ENCODE peak calls at places on chromosomes 4 and X, in ten cellular contexts. Y is CD8-positive, alpha-beta T cell; F is A549; D is Calu3; M is GM12865; X is left ventricle myocardium inferior; W is uterus; E is HFFc6; H is esophagus squamous epithelium; G is foreskin fibroblast. N is an unnamed sample.

GRCh38 chr4:112147697-112148096 is 2.4 kb downstream of the FAM241A start:
- DNase-seq in Y (no peak), F (no peak), D (no peak), M (no peak), X (peak), W (no peak), E (no peak), H (no peak), G (peak), N (no peak)

GRCh38 chr4:24425868-24426267 is 158.5 kb downstream of the DHX15 start:
- DNase-seq in Y (no peak), F (no peak), D (no peak), M (no peak), X (no peak), W (no peak), E (no peak), H (no peak), G (no peak), N (no peak)

GRCh38 chr4:163707873-163708272 is 213.4 kb downstream of the TMA16 start:
- DNase-seq in Y (no peak), F (no peak), D (no peak), M (no peak), X (no peak), W (no peak), E (no peak), H (no peak), G (no peak), N (no peak)

GRCh38 chr4:16226816-16227461 is 668 bp upstream of the TAPT1 start:
- DNase-seq in Y (peak), F (no peak), D (peak), M (peak), X (peak), W (peak), E (no peak), H (no peak), G (peak), N (peak)

GRCh38 chr4:39243462-39243861 is 61.1 kb downstream of the WDR19 start:
- DNase-seq in Y (no peak), F (no peak), D (no peak), M (no peak), X (no peak), W (no peak), E (no peak), H (no peak), G (no peak), N (no peak)

GRCh38 chr4:102268355-102268754 is 76.9 kb downstream of the SLC39A8 start:
- DNase-seq in Y (no peak), F (no peak), D (no peak), M (no peak), X (no peak), W (no peak), E (no peak), H (no peak), G (no peak), N (no peak)

GRCh38 chr4:14180983-14181601 is 553.6 kb upstream of the BOD1L1 start:
- DNase-seq in Y (no peak), F (peak), D (peak), M (no peak), X (no peak), W (no peak), E (no peak), H (no peak), G (peak), N (no peak)

GRCh38 chr4:168840988-168841681 is 168.9 kb downstream of the CBR4 start:
- DNase-seq in Y (no peak), F (no peak), D (no peak), M (no peak), X (peak), W (no peak), E (no peak), H (no peak), G (no peak), N (no peak)

DNA sequence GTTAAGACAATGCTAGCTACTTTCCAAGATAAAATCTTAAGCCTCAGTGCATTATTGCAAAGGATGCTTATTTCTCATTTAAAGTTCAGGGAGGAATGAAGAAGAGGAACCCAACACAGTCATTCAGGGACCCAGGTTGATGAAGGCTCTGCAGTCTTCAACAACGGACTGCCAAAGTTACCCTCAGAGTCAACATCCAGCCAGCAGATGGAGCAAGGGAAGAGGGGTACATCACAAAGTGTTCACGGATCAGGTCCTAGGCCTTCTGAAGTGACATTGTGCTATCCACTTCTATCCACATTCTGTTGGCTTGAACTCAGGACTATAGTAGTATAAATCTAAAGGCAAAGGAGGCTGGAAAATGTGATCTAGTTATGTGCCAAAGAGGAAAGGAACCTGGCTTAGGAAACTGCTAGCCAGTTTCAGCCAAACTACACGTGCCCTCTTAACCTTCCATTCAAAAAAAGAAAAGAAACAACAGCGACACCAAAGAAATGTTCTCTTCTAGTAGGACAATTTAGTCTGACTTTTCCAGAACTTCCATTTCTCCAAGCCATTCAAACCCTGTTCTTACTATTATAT is 28.8 kb downstream of the NKX6-1 start:
- DNase-seq in Y (no peak), F (no peak), D (peak), M (peak), X (no peak), W (no peak), E (no peak), H (no peak), G (no peak), N (no peak)
- TF ChIP-seq CTCF in Y (no peak), F (no peak), D (no peak), M (peak), X (no peak), W (no peak), E (peak), H (no peak), G (peak), N (no peak)

GRCh38 chrX:7147978-7148824 is at the start of gene PUDP:
- DNase-seq in Y (peak), F (peak), D (peak), M (peak), X (peak), W (peak), E (peak), H (peak), G (peak), N (peak)
- TF ChIP-seq CTCF in Y (no peak), F (no peak), D (no peak), M (no peak), X (peak), W (peak), E (peak), H (peak), G (no peak), N (no peak)

DNA sequence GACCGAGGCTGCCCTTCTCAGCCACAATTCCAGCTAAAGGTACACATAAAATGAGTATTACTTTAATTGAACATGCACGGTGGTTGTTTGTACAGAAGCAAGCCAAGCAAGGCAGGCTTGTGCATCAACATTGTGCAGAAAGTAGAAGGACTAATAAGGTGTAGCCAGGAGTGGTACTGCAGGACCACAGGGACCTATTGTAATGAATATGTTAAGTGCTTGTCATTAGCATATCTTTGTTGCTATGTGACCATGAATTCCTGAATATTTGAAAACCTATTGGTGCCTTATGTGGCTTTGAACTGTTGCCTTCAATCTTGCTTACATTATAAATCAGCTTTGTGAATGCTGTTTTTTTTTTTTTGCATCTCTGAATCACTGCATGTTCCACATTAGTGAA is 147.9 kb downstream of the STK32B start:
- DNase-seq in Y (no peak), F (no peak), D (no peak), M (no peak), X (no peak), W (no peak), E (no peak), H (no peak), G (no peak), N (no peak)
- TF ChIP-seq CTCF in Y (no peak), F (no peak), D (no peak), M (no peak), X (no peak), W (no peak), E (no peak), H (no peak), G (no peak), N (no peak)

GRCh38 chr4:145884775-145885174 is 53.8 kb downstream of the ZNF827 start:
- DNase-seq in Y (no peak), F (no peak), D (no peak), M (no peak), X (no peak), W (no peak), E (no peak), H (no peak), G (no peak), N (no peak)

GRCh38 chr4:145888393-145888792 is 50.2 kb downstream of the ZNF827 start:
- DNase-seq in Y (no peak), F (no peak), D (no peak), M (no peak), X (no peak), W (no peak), E (no peak), H (no peak), G (no peak), N (no peak)

GRCh38 chr4:145886871-145887240 is 51.8 kb downstream of the ZNF827 start:
- DNase-seq in Y (no peak), F (no peak), D (no peak), M (no peak), X (no peak), W (peak), E (no peak), H (no peak), G (no peak), N (no peak)

GRCh38 chr4:145885666-145886065 is 53.0 kb downstream of the ZNF827 start:
- DNase-seq in Y (no peak), F (no peak), D (no peak), M (no peak), X (no peak), W (no peak), E (no peak), H (no peak), G (no peak), N (no peak)

DNA sequence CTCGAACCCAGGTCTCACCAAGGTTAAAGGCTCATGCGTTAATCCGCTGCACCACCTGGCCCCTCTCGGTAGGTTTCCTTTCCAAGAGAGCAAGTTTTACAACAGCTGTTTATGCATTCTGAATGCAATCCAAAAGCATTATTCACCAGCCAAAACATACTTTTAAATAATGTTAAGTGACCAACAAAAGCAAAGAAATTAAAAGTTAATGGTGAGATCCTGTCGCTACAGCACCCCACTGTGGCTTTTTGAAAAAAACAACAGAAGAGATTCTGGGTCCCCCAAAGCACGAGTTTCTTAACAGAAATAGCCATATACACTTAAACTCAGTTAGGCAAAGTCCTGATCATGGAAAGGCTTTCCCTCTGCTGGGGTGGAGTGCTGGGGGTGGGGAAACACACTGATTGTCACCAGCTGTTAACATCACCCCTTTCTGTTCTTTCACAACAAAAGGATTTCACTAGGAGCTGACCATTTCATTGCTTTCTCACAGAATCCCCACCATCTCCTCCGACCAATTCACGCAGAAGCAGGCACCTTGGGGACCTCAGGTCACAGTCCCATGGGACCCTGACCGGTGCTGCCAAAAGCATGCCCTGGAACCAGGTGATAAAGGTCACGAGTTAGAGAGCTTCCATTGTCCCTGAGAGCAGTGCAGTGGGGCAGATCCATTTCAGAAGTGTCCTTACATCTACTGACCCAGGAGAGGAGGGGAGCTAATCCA is 51.2 kb downstream of the ZNF827 start:
- DNase-seq in Y (no peak), F (no peak), D (no peak), M (peak), X (no peak), W (peak), E (peak), H (no peak), G (peak), N (no peak)
- TF ChIP-seq CTCF in Y (no peak), F (no peak), D (no peak), M (no peak), X (peak), W (peak), E (peak), H (no peak), G (peak), N (no peak)

DNA sequence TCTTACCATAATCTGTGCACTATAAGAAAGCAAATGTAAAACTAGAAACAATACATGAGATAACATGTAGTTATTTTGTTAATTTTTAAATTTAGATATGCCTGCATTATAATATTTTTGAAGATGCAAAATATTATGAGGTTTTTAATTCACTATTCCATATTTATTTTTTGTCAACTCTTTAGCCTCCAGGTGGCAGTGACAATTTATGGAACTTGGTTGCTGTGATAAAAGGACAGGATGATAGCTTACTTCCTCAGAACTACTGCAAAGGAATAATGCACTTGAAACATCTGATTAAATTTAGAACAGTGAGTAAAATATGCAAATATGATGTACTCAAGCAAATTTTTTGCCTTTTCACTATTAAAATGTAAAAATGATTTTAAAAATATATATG is 45.1 kb downstream of the SPATA4 start:
- DNase-seq in Y (no peak), F (no peak), D (no peak), M (peak), X (no peak), W (no peak), E (peak), H (no peak), G (peak), N (no peak)
- TF ChIP-seq CTCF in Y (peak), F (peak), D (no peak), M (no peak), X (peak), W (peak), E (peak), H (peak), G (peak), N (no peak)

GRCh38 chr4:79284893-79285292 is 41.0 kb downstream of the NAA11 start:
- DNase-seq in Y (no peak), F (no peak), D (no peak), M (no peak), X (no peak), W (no peak), E (no peak), H (no peak), G (no peak), N (no peak)
- TF ChIP-seq CTCF in Y (no peak), F (no peak), D (no peak), M (no peak), X (no peak), W (no peak), E (no peak), H (no peak), G (no peak), N (no peak)

GRCh38 chrX:153924149-153924861 is 1.8 kb downstream of the ARHGAP4 start:
- DNase-seq in Y (no peak), F (peak), D (no peak), M (peak), X (no peak), W (no peak), E (peak), H (no peak), G (peak), N (no peak)

GRCh38 chrX:153921511-153922285 is 4.4 kb downstream of the ARHGAP4 start:
- DNase-seq in Y (no peak), F (no peak), D (no peak), M (no peak), X (no peak), W (peak), E (no peak), H (no peak), G (peak), N (peak)

GRCh38 chrX:153921070-153921469 is 5.0 kb downstream of the ARHGAP4 start:
- DNase-seq in Y (no peak), F (no peak), D (no peak), M (no peak), X (no peak), W (no peak), E (no peak), H (no peak), G (no peak), N (no peak)

GRCh38 chrX:153922286-153922573 is 3.8 kb downstream of the ARHGAP4 start:
- DNase-seq in Y (no peak), F (no peak), D (no peak), M (no peak), X (no peak), W (no peak), E (no peak), H (no peak), G (no peak), N (no peak)

DNA sequence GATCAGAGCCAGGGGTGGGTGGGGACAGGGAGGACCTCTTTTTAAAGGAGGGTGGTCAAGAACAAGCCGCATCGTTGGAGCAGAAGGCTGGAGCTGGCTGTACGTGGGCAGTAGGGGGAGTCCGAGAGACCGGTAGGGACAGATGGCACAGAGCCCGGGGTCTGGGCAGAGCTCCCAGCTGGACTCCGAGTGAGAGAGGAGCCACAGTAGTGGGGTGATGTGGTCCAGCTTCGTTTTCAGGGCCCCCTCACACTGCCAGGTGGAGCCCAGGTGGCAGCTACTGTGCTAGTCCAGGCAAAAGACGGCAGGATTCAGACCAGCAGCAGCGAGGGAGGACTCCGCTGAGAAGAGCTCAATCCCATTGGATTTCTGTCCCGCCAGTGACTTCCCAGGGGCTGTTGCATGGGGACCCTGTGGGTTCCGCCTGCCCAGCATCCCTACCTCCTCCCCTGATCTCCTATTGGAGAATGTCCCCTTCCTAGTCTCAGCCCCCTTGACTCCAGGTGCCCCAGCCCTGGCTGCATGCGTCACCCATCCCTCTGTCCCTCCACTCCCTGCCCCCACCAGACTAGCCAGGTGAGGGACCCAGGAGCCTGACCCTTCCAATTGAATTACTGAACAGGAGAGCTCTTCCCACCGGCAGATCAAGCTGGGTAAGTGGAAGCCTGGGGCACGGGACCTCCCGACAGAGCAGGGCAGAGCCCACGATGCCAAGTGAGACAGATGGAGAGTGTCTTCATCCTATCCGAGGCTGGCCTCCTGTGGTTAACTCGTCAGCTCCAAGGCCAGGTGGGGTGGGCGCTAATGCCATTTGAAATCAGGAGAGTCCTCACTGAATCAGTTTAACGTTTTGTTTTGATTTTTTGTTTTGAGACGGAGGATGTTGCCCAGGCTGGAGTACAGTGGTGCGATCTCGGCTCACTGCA is 2.9 kb downstream of the ARHGAP4 start:
- DNase-seq in Y (no peak), F (peak), D (peak), M (no peak), X (peak), W (peak), E (peak), H (no peak), G (peak), N (peak)
- TF ChIP-seq CTCF in Y (no peak), F (peak), D (peak), M (no peak), X (peak), W (peak), E (peak), H (peak), G (peak), N (no peak)

GRCh38 chr4:56668267-56668666 is 12.8 kb downstream of the HOPX start:
- DNase-seq in Y (no peak), F (no peak), D (no peak), M (peak), X (no peak), W (no peak), E (no peak), H (no peak), G (no peak), N (peak)
- TF ChIP-seq CTCF in Y (no peak), F (no peak), D (no peak), M (peak), X (peak), W (no peak), E (peak), H (no peak), G (no peak), N (peak)

GRCh38 chrX:115362334-115363095 is 73.0 kb downstream of the LUZP4 start:
- DNase-seq in Y (no peak), F (no peak), D (no peak), M (peak), X (no peak), W (no peak), E (no peak), H (no peak), G (no peak), N (no peak)
- TF ChIP-seq CTCF in Y (no peak), F (no peak), D (no peak), M (no peak), X (no peak), W (no peak), E (peak), H (no peak), G (no peak), N (peak)

GRCh38 chrX:23398570-23398969 is 63.9 kb downstream of the PTCHD1 start:
- DNase-seq in Y (no peak), F (no peak), D (no peak), M (no peak), X (no peak), W (no peak), E (no peak), H (no peak), G (no peak), N (no peak)

GRCh38 chrX:23403849-23404248 is 69.2 kb downstream of the PTCHD1 start:
- DNase-seq in Y (no peak), F (no peak), D (peak), M (no peak), X (no peak), W (no peak), E (no peak), H (no peak), G (peak), N (no peak)
- TF ChIP-seq CTCF in Y (no peak), F (no peak), D (peak), M (peak), X (no peak), W (no peak), E (no peak), H (no peak), G (peak), N (no peak)

N was measured in glutamatergic neuron.